ENCODE peak calls at places on chromosomes 13 and 19, in ten cellular contexts. X, J, Y, Z, G, F, T, A, U and N are unnamed samples.

GRCh38 chr13:48975101-48975925 is at the start of gene FNDC3A:
- DNase-seq in X (peak), J (peak), Y (peak), Z (no peak), G (peak), F (peak), T (peak), A (peak), U (peak), N (peak)

GRCh38 chr13:108495686-108496363 is 133.6 kb upstream of the MYO16 start:
- DNase-seq in X (peak), J (no peak), Y (no peak), Z (no peak), G (no peak), F (no peak), T (no peak), A (peak), U (peak), N (no peak)

GRCh38 chr19:7808108-7808507 is 21.9 kb upstream of the EVI5L start:
- DNase-seq in X (no peak), J (no peak), Y (no peak), Z (no peak), G (no peak), F (peak), T (no peak), A (no peak), U (no peak), N (no peak)

GRCh38 chr13:59112375-59112774 is 1051.4 kb downstream of the DIAPH3 start:
- DNase-seq in X (peak), J (no peak), Y (peak), Z (peak), G (no peak), F (peak), T (no peak), A (no peak), U (peak), N (no peak)

GRCh38 chr19:40808497-40808896 is 9.5 kb downstream of the EGLN2 start:
- DNase-seq in X (no peak), J (peak), Y (no peak), Z (no peak), G (no peak), F (no peak), T (no peak), A (no peak), U (no peak), N (no peak)

GRCh38 chr13:104936304-104936703 is 1599.2 kb downstream of the EFNB2 start:
- DNase-seq in X (no peak), J (no peak), Y (no peak), Z (no peak), G (no peak), F (no peak), T (no peak), A (no peak), U (no peak), N (no peak)

GRCh38 chr19:10286803-10287737 is at the start of gene ICAM4:
- DNase-seq in X (peak), J (peak), Y (no peak), Z (no peak), G (no peak), F (no peak), T (peak), A (peak), U (no peak), N (peak)

GRCh38 chr13:30898070-30898469 is 8.0 kb upstream of the MEDAG start:
- DNase-seq in X (no peak), J (no peak), Y (no peak), Z (no peak), G (no peak), F (no peak), T (no peak), A (no peak), U (no peak), N (no peak)

GRCh38 chr19:15129856-15130580 is 22.8 kb downstream of the SYDE1 start:
- DNase-seq in X (peak), J (no peak), Y (peak), Z (no peak), G (no peak), F (peak), T (peak), A (no peak), U (no peak), N (peak)

GRCh38 chr13:96551540-96551939 is 442.7 kb downstream of the OXGR1 start:
- DNase-seq in X (peak), J (no peak), Y (no peak), Z (peak), G (no peak), F (peak), T (no peak), A (no peak), U (no peak), N (no peak)

GRCh38 chr13:97043302-97043701 is 49.0 kb upstream of the OXGR1 start:
- DNase-seq in X (no peak), J (no peak), Y (no peak), Z (no peak), G (no peak), F (no peak), T (no peak), A (no peak), U (peak), N (no peak)

GRCh38 chr13:98201178-98201577 is 24.1 kb upstream of the RNF113B start:
- DNase-seq in X (no peak), J (no peak), Y (no peak), Z (no peak), G (no peak), F (no peak), T (no peak), A (no peak), U (no peak), N (no peak)

GRCh38 chr19:16896098-16896912 is 7.5 kb downstream of the F2RL3 start:
- DNase-seq in X (peak), J (peak), Y (no peak), Z (no peak), G (peak), F (no peak), T (peak), A (peak), U (no peak), N (peak)

GRCh38 chr19:1264801-1265610 is 4.1 kb upstream of the CIRBP start:
- DNase-seq in X (peak), J (peak), Y (no peak), Z (no peak), G (peak), F (peak), T (peak), A (peak), U (peak), N (no peak)

GRCh38 chr13:103328899-103329298 is 262.7 kb upstream of the SLC10A2 start:
- DNase-seq in X (no peak), J (no peak), Y (no peak), Z (no peak), G (no peak), F (no peak), T (no peak), A (no peak), U (no peak), N (no peak)

GRCh38 chr19:18227781-18228271 is 1.6 kb upstream of the PDE4C start:
- DNase-seq in X (no peak), J (no peak), Y (no peak), Z (no peak), G (no peak), F (no peak), T (no peak), A (no peak), U (no peak), N (no peak)

GRCh38 chr19:50548191-50549058 is 19.8 kb downstream of the LRRC4B start:
- DNase-seq in X (no peak), J (no peak), Y (no peak), Z (no peak), G (no peak), F (no peak), T (no peak), A (no peak), U (no peak), N (no peak)

GRCh38 chr19:9952276-9952675 is 16.0 kb upstream of the OLFM2 start:
- DNase-seq in X (no peak), J (no peak), Y (no peak), Z (no peak), G (no peak), F (no peak), T (no peak), A (no peak), U (no peak), N (no peak)

GRCh38 chr13:94556646-94557045 is 39.3 kb downstream of the TGDS start:
- DNase-seq in X (no peak), J (no peak), Y (no peak), Z (no peak), G (no peak), F (no peak), T (no peak), A (no peak), U (no peak), N (no peak)

GRCh38 chr13:48265217-48265815 is 32.3 kb downstream of the ITM2B start:
- DNase-seq in X (no peak), J (no peak), Y (no peak), Z (no peak), G (peak), F (no peak), T (no peak), A (no peak), U (no peak), N (peak)

GRCh38 chr19:2543463-2544442 is 67.8 kb downstream of the GADD45B start:
- DNase-seq in X (peak), J (peak), Y (peak), Z (peak), G (peak), F (peak), T (peak), A (peak), U (peak), N (peak)

GRCh38 chr13:96091164-96091931 is 1.4 kb downstream of the HS6ST3 start:
- DNase-seq in X (peak), J (no peak), Y (no peak), Z (no peak), G (no peak), F (no peak), T (no peak), A (peak), U (no peak), N (no peak)

GRCh38 chr13:48808689-48809088 is 155.0 kb downstream of the CYSLTR2 start:
- DNase-seq in X (peak), J (no peak), Y (no peak), Z (no peak), G (no peak), F (no peak), T (no peak), A (no peak), U (peak), N (no peak)

GRCh38 chr13:26628706-26629105 is 71.2 kb downstream of the WASF3 start:
- DNase-seq in X (peak), J (no peak), Y (no peak), Z (no peak), G (no peak), F (peak), T (peak), A (peak), U (peak), N (no peak)

GRCh38 chr13:98606296-98606695 is 29.4 kb upstream of the STK24 start:
- DNase-seq in X (no peak), J (no peak), Y (no peak), Z (no peak), G (no peak), F (no peak), T (no peak), A (no peak), U (no peak), N (no peak)

GRCh38 chr13:45770886-45771285 is 68.8 kb downstream of the CBY2 start:
- DNase-seq in X (no peak), J (no peak), Y (no peak), Z (no peak), G (no peak), F (no peak), T (no peak), A (no peak), U (no peak), N (no peak)

GRCh38 chr13:40388617-40389016 is 277.8 kb downstream of the FOXO1 start:
- DNase-seq in X (no peak), J (peak), Y (no peak), Z (no peak), G (peak), F (peak), T (peak), A (no peak), U (peak), N (peak)

GRCh38 chr13:78015782-78016181 is 97.2 kb upstream of the EDNRB start:
- DNase-seq in X (no peak), J (no peak), Y (no peak), Z (no peak), G (no peak), F (no peak), T (no peak), A (no peak), U (no peak), N (no peak)

GRCh38 chr19:33427801-33428626 is 54.5 kb downstream of the CEBPG start:
- DNase-seq in X (no peak), J (peak), Y (no peak), Z (no peak), G (no peak), F (no peak), T (no peak), A (no peak), U (no peak), N (no peak)

GRCh38 chr13:22201395-22201794 is 530.5 kb downstream of the FGF9 start:
- DNase-seq in X (no peak), J (no peak), Y (no peak), Z (no peak), G (no peak), F (no peak), T (no peak), A (no peak), U (no peak), N (no peak)

GRCh38 chr19:5071579-5071978 is 102.7 kb downstream of the KDM4B start:
- DNase-seq in X (no peak), J (no peak), Y (no peak), Z (no peak), G (no peak), F (no peak), T (no peak), A (no peak), U (no peak), N (no peak)

GRCh38 chr13:76293751-76294150 is 592.5 kb downstream of the KCTD12 start:
- DNase-seq in X (no peak), J (no peak), Y (no peak), Z (no peak), G (no peak), F (peak), T (no peak), A (no peak), U (peak), N (no peak)

GRCh38 chr19:10516671-10517286 is 468 bp downstream of the S1PR5 start:
- DNase-seq in X (no peak), J (no peak), Y (no peak), Z (no peak), G (no peak), F (no peak), T (no peak), A (no peak), U (peak), N (no peak)

GRCh38 chr19:30781519-30781918 is 409.3 kb downstream of the ZNF536 start:
- DNase-seq in X (peak), J (no peak), Y (peak), Z (no peak), G (no peak), F (no peak), T (no peak), A (no peak), U (no peak), N (no peak)

GRCh38 chr19:17686592-17687042 is 1.5 kb downstream of the UNC13A start:
- DNase-seq in X (peak), J (no peak), Y (no peak), Z (no peak), G (no peak), F (peak), T (peak), A (peak), U (peak), N (peak)

GRCh38 chr13:32911506-32911905 is 104.7 kb upstream of the KL start:
- DNase-seq in X (peak), J (no peak), Y (no peak), Z (peak), G (no peak), F (peak), T (no peak), A (peak), U (peak), N (peak)

GRCh38 chr13:101384929-101385328 is 31.4 kb downstream of the NALCN start:
- DNase-seq in X (no peak), J (no peak), Y (no peak), Z (no peak), G (no peak), F (no peak), T (no peak), A (no peak), U (no peak), N (no peak)

GRCh38 chr19:50258918-50259372 is 55.5 kb downstream of the MYH14 start:
- DNase-seq in X (peak), J (no peak), Y (no peak), Z (no peak), G (no peak), F (peak), T (peak), A (peak), U (no peak), N (peak)

GRCh38 chr13:93169980-93170379 is 56.6 kb upstream of the GPC6 start:
- DNase-seq in X (peak), J (no peak), Y (no peak), Z (peak), G (no peak), F (peak), T (no peak), A (no peak), U (peak), N (no peak)

GRCh38 chr19:6481541-6482342 is at the start of gene DENND1C:
- DNase-seq in X (peak), J (peak), Y (no peak), Z (no peak), G (peak), F (peak), T (no peak), A (peak), U (no peak), N (peak)
- TF ChIP-seq CTCF in X (peak), J (no peak), Y (no peak), Z (peak), G (no peak), F (peak), T (peak), A (peak), U (peak), N (peak)

GRCh38 chr19:42635233-42635539 is 40.5 kb upstream of the CEACAM8 start:
- DNase-seq in X (no peak), J (no peak), Y (no peak), Z (no peak), G (no peak), F (no peak), T (no peak), A (no peak), U (no peak), N (no peak)
- TF ChIP-seq CTCF in X (no peak), J (no peak), Y (no peak), Z (no peak), G (no peak), F (peak), T (no peak), A (peak), U (no peak), N (peak)

GRCh38 chr13:38582133-38582532 is 104.7 kb upstream of the FREM2 start:
- DNase-seq in X (peak), J (no peak), Y (no peak), Z (peak), G (no peak), F (peak), T (peak), A (no peak), U (peak), N (peak)
- TF ChIP-seq CTCF in X (peak), J (no peak), Y (no peak), Z (peak), G (no peak), F (peak), T (peak), A (peak), U (peak), N (peak)

DNA sequence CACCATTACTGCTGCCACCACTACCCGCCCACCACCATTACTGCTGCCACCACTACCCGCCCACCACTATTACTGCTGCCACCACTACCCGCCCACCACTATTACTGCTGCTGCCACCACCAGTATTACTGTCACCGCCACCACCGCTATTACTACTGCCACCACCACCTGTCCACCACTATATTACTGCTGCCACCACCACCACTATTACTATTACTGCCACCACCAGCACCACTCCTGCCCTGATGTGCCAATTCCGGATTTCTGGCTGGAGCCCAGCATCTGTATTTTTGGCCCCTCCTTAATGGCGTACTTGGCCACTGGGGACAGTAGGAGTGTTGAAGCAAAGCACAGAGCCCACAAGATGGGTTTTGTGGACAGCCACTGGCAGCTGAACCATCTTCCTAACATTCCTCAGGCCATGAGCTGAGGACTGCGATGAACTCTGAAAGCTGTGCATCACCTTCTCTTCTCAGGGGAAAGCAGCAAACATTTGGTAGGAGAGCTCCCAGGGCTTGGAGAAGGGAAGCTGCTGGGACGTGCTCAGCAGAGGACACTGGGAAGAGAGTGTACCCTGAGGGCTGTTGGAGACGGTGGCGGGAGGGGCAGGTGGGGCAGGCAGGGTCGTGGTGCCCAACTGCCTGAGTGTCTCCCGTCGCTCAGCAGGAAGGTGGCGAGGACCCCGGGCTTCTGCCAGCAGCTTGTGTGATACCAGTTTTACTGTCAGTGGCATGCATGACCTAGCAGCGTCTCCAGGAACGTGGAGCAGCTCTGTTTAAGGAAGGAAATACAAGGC is 23.0 kb downstream of the CUL4A start:
- DNase-seq in X (no peak), J (no peak), Y (no peak), Z (no peak), G (no peak), F (no peak), T (no peak), A (no peak), U (no peak), N (no peak)
- TF ChIP-seq CTCF in X (no peak), J (no peak), Y (no peak), Z (no peak), G (no peak), F (no peak), T (no peak), A (no peak), U (no peak), N (no peak)